ENCODE peak calls at places on chromosomes 6 and 20, in five cellular contexts. I, C, D, Y and M are unnamed samples.
A peak's percentile ranks its signal among the peaks of the same experiment; 100 is the strongest.

GRCh38 chr6:125597411-125598253 is 151.8 kb upstream of the HEY2 start:
- DNase-seq in Y (no peak), I (no peak), D (no peak), C (peak; percentile 48), M (no peak)

GRCh38 chr6:52573295-52573694 is 3.6 kb downstream of the TRAM2 start:
- DNase-seq in C (no peak), D (no peak), Y (no peak), I (no peak), M (no peak)

GRCh38 chr6:163627274-163628062 is 212.9 kb downstream of the QKI start:
- DNase-seq in C (no peak), Y (no peak), I (no peak), D (no peak), M (no peak)

GRCh38 chr6:127134136-127134535 is 15.7 kb downstream of the RSPO3 start:
- DNase-seq in I (no peak), Y (no peak), C (no peak), D (no peak), M (no peak)

GRCh38 chr20:60132827-60133549 is 174.8 kb downstream of the CDH26 start:
- DNase-seq in D (no peak), C (no peak), I (no peak), Y (no peak), M (no peak)

GRCh38 chr6:156720739-156721714 is 56.2 kb upstream of the ARID1B start:
- DNase-seq in Y (peak; percentile 44), I (no peak), D (peak; percentile 95), C (peak; percentile 52), M (no peak)

GRCh38 chr6:42418739-42419138 is 33.0 kb downstream of the TRERF1 start:
- DNase-seq in D (peak; percentile 83), I (no peak), Y (no peak), C (no peak), M (no peak)

GRCh38 chr6:7920425-7920824 is 9.8 kb upstream of the TXNDC5 start:
- DNase-seq in I (no peak), C (no peak), Y (no peak), D (no peak), M (no peak)

GRCh38 chr20:62614085-62614960 is 28.0 kb upstream of the SLCO4A1 start:
- DNase-seq in D (no peak), Y (no peak), C (no peak), I (no peak), M (no peak)

GRCh38 chr6:3190056-3190455 is 32.7 kb upstream of the TUBB2A start:
- DNase-seq in C (no peak), I (no peak), Y (no peak), D (no peak), M (no peak)

GRCh38 chr20:26218301-26218700 is 521.6 kb upstream of the ZNF337 start:
- DNase-seq in C (no peak), Y (no peak), I (no peak), D (no peak), M (no peak)

GRCh38 chr20:37968726-37969401 is 64.4 kb downstream of the TTI1 start:
- DNase-seq in Y (no peak), I (no peak), C (no peak), D (no peak), M (no peak)

GRCh38 chr6:36116066-36116465 is 14.2 kb upstream of the MAPK13 start:
- DNase-seq in D (no peak), I (no peak), C (no peak), Y (no peak), M (no peak)

DNA sequence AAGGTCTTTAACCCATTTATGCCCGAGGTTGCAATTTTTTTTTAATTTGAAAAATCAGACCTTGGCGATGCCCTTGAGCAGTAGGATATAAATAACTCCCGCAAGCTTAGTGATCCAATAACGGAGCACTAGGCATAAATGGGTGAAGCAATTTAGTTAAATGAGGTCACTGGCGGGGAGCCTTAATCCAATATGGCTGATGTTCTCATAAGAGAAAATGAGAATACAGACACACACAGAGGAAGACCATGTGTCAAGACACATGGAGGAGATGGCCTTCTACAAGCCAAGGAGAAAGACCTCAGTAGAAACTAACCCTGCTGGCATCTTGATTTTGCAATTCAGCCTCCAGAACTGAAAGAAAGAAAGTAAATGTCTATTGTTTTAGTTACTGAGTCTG is 735 bp downstream of the SIRPG start:
- DNase-seq in D (no peak), C (no peak), Y (no peak), I (no peak), M (no peak)
- H3K4me3 ChIP-seq in D (peak overlapping the region; percentile 41), C (no peak overlapping the region), Y (no peak overlapping the region), I (no peak overlapping the region), M (no peak overlapping the region)

GRCh38 chr6:158561938-158562337 is 2.0 kb downstream of the TMEM181 start:
- DNase-seq in I (no peak), C (no peak), Y (no peak), D (no peak), M (no peak)
- H3K4me1 ChIP-seq in I (no peaks in the 10 kb centered on the region), C (peaks cover 28% of the 10 kb centered on the region), Y (peaks cover 4% of the 10 kb centered on the region), D (peaks cover 2% of the 10 kb centered on the region), M (peaks cover 15% of the 10 kb centered on the region)

GRCh38 chr20:41467690-41468089 is 101.1 kb upstream of the EMILIN3 start:
- DNase-seq in D (no peak), I (no peak), Y (no peak), C (no peak), M (no peak)

GRCh38 chr20:41457173-41457857 is 90.7 kb upstream of the EMILIN3 start:
- DNase-seq in C (no peak), D (no peak), Y (no peak), I (no peak), M (no peak)

GRCh38 chr20:41466836-41467619 is 100.4 kb upstream of the EMILIN3 start:
- DNase-seq in I (no peak), Y (no peak), D (no peak), C (no peak), M (no peak)

DNA sequence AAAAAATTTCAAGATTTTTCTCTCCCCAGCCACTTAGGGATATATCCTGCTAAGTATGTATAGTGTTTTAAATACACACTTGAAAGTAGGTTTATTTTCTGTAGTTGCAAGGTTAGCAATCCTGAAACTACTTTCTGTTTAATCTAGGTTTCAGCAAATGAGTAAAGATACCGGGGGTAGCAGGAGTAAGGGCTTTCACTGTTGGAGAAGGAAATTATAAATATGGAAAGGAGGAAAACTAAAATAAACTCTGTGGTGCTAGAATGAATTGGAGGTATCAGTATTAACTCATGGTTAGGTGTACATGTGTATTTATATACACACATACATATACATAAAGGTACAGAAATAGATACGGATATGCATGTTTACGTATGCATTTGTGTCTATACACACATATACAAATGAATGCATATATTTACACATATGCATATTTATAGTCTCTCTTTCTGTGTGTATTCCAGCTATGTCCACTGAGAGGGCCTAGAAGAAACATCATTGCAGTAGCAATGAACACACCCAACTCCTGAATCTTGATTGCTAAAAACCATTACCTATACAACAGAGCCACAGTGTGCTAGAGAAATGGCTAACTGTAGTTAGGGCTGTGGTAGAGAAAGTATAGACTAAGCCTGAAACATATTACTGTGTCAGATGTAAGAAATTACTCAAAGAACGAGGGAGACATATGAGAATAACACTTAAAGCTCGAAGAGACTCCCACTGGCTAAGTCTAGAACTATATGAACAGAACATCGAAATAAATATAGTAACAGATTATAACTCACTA is 95.9 kb upstream of the EMILIN3 start:
- DNase-seq in I (no peak), C (no peak), Y (no peak), D (no peak), M (no peak)
- H3K9me3 ChIP-seq in I (no peaks in the 10 kb centered on the region), C (no peaks in the 10 kb centered on the region), Y (no peaks in the 10 kb centered on the region), D (no peaks in the 10 kb centered on the region), M (peaks cover 6% of the 10 kb centered on the region)

DNA sequence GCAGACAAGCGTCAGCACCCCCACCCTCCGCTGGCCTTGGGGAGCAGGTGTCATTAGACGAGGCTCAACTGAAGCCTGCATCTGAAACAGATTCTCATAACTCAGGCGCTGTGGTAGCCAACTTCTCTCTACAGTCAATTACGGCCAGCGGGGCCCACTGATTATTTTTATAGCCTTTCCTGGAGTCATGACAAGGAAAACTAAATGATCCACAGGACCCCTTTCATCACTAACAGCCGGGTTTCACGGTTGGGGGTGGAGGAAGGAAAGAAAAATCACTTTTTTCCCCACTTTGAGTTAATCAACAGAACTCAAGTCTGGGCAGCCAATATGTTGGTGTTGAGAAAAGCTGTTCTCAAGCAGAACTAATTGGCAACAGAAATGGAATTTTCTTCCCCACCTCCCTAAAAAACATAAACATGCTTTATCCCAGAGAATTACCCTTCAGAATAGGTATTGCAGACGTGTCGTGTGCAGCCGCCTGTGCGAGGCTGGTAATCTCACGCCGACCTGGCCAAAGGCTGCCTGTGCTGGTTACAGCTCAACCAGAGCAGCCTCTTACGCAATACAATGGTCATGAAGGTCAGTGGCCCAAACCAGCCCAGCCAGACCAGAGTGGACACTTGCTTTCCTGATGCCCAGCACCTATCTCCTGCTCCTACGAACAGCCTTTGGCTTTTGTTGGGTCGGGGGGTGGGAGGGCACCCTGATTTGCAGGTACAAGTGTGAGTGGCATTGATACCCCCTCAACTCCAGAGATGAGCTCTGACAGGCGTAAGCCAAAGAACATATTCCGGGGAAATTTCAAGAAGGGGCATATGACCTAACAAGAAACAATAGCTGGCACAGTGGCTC is 11.0 kb downstream of the RIPOR3 start:
- DNase-seq in I (peak; percentile 54), D (peak; percentile 81), Y (peak; percentile 65), C (peak; percentile 20), M (no peak)
- H3K4me3 ChIP-seq in I (no peak overlapping the region), D (no peak overlapping the region), Y (no peak overlapping the region), C (no peak overlapping the region), M (no peak overlapping the region)

DNA sequence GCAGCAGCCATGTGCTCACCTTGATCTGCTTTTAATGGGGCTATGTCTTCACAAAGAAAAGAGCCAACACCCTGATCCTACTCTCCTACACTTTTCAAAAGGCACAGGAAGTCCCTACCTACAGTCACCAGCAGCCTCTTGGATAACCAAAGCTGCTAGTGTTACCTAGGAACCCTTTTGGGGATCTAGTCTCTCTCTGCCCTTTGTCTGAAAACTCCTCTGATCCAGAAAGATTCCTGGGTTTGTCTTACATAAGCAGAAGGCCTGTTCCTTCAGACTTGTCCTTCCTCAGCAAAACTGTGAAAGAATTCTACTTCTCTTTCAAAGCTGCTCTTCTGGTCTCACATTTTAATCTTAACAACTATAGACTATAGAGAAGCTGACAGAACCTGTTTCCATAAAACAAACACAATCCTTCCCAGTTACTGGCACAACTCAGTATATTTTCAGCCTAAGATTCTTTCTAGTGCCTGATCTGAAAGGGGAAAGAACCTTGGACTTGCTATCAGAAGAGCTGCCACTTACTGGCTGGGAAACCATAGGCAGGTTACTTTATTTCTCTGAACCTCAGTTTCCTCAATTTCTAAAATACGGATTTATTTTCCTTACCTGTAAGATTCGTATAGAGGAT is 2.9 kb downstream of the PLAGL2 start:
- DNase-seq in I (no peak), D (peak; percentile 63), Y (no peak), C (no peak), M (no peak)
- H3K4me1 ChIP-seq in I (no peaks in the 10 kb centered on the region), D (peaks cover 14% of the 10 kb centered on the region), Y (peaks cover 12% of the 10 kb centered on the region), C (peaks cover 49% of the 10 kb centered on the region), M (peaks cover 22% of the 10 kb centered on the region)